ENCODE peak calls at places on chromosomes 4 and X, in eight cellular contexts. K, U, A, B, X, H, Y and W are unnamed samples.

GRCh38 chr4:3250956-3251690 is 2.2 kb downstream of the MSANTD1 start:
- DNase-seq in K (peak; percentile 46), U (no peak), A (peak; percentile 4), B (peak; percentile 81), X (no peak), H (no peak), Y (no peak), W (no peak)

GRCh38 chr4:120636120-120636630 is 286.4 kb downstream of the PRDM5 start:
- DNase-seq in K (no peak), U (no peak), A (no peak), B (peak; percentile 33), X (no peak), H (no peak), Y (no peak), W (no peak)

GRCh38 chr4:74311696-74312313 is 3.5 kb downstream of the EPGN start:
- DNase-seq in K (peak; percentile 68), U (peak; percentile 87), A (peak; percentile 81), B (peak; percentile 79), X (no peak), H (peak; percentile 30), Y (no peak), W (no peak)

GRCh38 chr4:89251396-89251795 is 56.2 kb downstream of the GPRIN3 start:
- DNase-seq in K (no peak), U (no peak), A (no peak), B (no peak), X (no peak), H (no peak), Y (no peak), W (no peak)

GRCh38 chr4:183867247-183867646 is 37.9 kb upstream of the STOX2 start:
- DNase-seq in K (no peak), U (no peak), A (no peak), B (no peak), X (no peak), H (no peak), Y (no peak), W (no peak)

GRCh38 chr4:168480991-168481588 is 798 bp upstream of the DDX60L start:
- DNase-seq in K (no peak), U (peak; percentile 91), A (peak; percentile 86), B (peak; percentile 68), X (peak; percentile 14), H (peak; percentile 51), Y (peak; percentile 60), W (no peak)

GRCh38 chrX:131821945-131822622 is 201.0 kb upstream of the STK26 start:
- DNase-seq in K (no peak), U (no peak), A (peak; percentile 95), B (peak; percentile 85), X (peak; percentile 73), H (no peak), Y (no peak), W (no peak)

GRCh38 chr4:53932784-53933183 is 131.6 kb downstream of the CHIC2 start:
- DNase-seq in K (no peak), U (no peak), A (peak; percentile 100), B (peak; percentile 92), X (no peak), H (peak; percentile 56), Y (no peak), W (no peak)

GRCh38 chr4:141134051-141134450 is 782 bp upstream of the RNF150 start:
- DNase-seq in K (no peak), U (no peak), A (no peak), B (no peak), X (no peak), H (peak; percentile 39), Y (no peak), W (no peak)

GRCh38 chr4:173001571-173001970 is 167.0 kb upstream of the GALNT7 start:
- DNase-seq in K (no peak), U (no peak), A (peak; percentile 74), B (peak; percentile 69), X (no peak), H (no peak), Y (no peak), W (no peak)

GRCh38 chr4:19026281-19026680 is 1004.7 kb upstream of the LCORL start:
- DNase-seq in K (no peak), U (no peak), A (peak; percentile 1), B (peak; percentile 92), X (no peak), H (no peak), Y (no peak), W (no peak)

GRCh38 chrX:119784747-119785446 is 6.5 kb downstream of the RPL39 start:
- DNase-seq in K (peak; percentile 32), U (peak; percentile 52), A (peak; percentile 22), B (peak; percentile 34), X (no peak), H (peak; percentile 44), Y (peak; percentile 56), W (no peak)

GRCh38 chr4:83010111-83010521 is 507 bp downstream of the LIN54 start:
- DNase-seq in K (peak; percentile 54), U (peak; percentile 74), A (peak; percentile 39), B (peak; percentile 54), X (no peak), H (peak; percentile 24), Y (peak; percentile 27), W (no peak)

GRCh38 chrX:130770615-130771014 is 132.4 kb downstream of the ENOX2 start:
- DNase-seq in K (no peak), U (peak; percentile 8), A (peak; percentile 85), B (peak; percentile 40), X (no peak), H (peak; percentile 36), Y (no peak), W (no peak)

GRCh38 chr4:6391186-6391851 is 81.1 kb downstream of the PPP2R2C start:
- DNase-seq in K (no peak), U (no peak), A (no peak), B (no peak), X (no peak), H (no peak), Y (no peak), W (no peak)

GRCh38 chrX:112816908-112817307 is 23.7 kb downstream of the AMOT start:
- DNase-seq in K (no peak), U (no peak), A (no peak), B (no peak), X (no peak), H (no peak), Y (no peak), W (no peak)

GRCh38 chr4:15729910-15730533 is 27.2 kb downstream of the BST1 start:
- DNase-seq in K (peak; percentile 59), U (peak; percentile 72), A (peak; percentile 67), B (peak; percentile 65), X (no peak), H (peak; percentile 74), Y (peak; percentile 25), W (no peak)

GRCh38 chr4:146469053-146469452 is 52.7 kb downstream of the SLC10A7 start:
- DNase-seq in K (peak; percentile 6), U (no peak), A (no peak), B (no peak), X (no peak), H (no peak), Y (no peak), W (no peak)

GRCh38 chrX:49001521-49002090 is 458 bp downstream of the GRIPAP1 start:
- DNase-seq in K (peak; percentile 60), U (peak; percentile 57), A (peak; percentile 38), B (peak; percentile 42), X (no peak), H (peak; percentile 19), Y (peak; percentile 58), W (peak; percentile 48)

GRCh38 chr4:80321341-80321740 is 14.2 kb upstream of the CFAP299 start:
- DNase-seq in K (no peak), U (no peak), A (no peak), B (no peak), X (no peak), H (no peak), Y (no peak), W (no peak)

GRCh38 chr4:25466966-25467697 is 90.1 kb downstream of the ANAPC4 start:
- DNase-seq in K (no peak), U (no peak), A (peak; percentile 70), B (no peak), X (no peak), H (no peak), Y (no peak), W (no peak)